ENCODE peak calls at places on chromosomes 13 and 19, in seven cellular contexts. V is PC-3, G is H9, A is mammary epithelial cell, U is fibroblast of the aortic adventitia, H is tibial nerve, E is mesothelial cell of epicardium. W is an unnamed sample.

GRCh38 chr13:82606008-82606407 is 1276.3 kb downstream of the SLITRK1 start:
- DNase-seq in V (no peak), G (no peak), A (no peak), U (no peak), H (no peak), E (no peak), W (no peak)

GRCh38 chr19:5339950-5340636 is 519 bp downstream of the PTPRS start:
- DNase-seq in V (peak), G (no peak), A (no peak), U (no peak), H (no peak), E (peak), W (no peak)

GRCh38 chr13:34408635-34409034 is 533.4 kb upstream of the NBEA start:
- DNase-seq in V (no peak), G (no peak), A (no peak), U (no peak), H (no peak), E (no peak), W (no peak)

GRCh38 chr13:30158774-30159445 is 148.4 kb downstream of the KATNAL1 start:
- DNase-seq in V (peak), G (no peak), A (no peak), U (peak), H (peak), E (no peak), W (no peak)

GRCh38 chr13:50494110-50494509 is 349.4 kb downstream of the DLEU7 start:
- DNase-seq in V (no peak), G (no peak), A (no peak), U (no peak), H (no peak), E (no peak), W (no peak)

GRCh38 chr19:45172173-45172572 is 5.9 kb downstream of the TRAPPC6A start:
- DNase-seq in V (no peak), G (no peak), A (no peak), U (no peak), H (no peak), E (no peak), W (no peak)

GRCh38 chr19:37470216-37470615 is 1.1 kb downstream of the ZNF570 start:
- DNase-seq in V (no peak), G (no peak), A (no peak), U (no peak), H (no peak), E (no peak), W (no peak)

GRCh38 chr13:33751151-33751550 is 66.8 kb upstream of the RFC3 start:
- DNase-seq in V (no peak), G (no peak), A (peak), U (peak), H (no peak), E (no peak), W (no peak)

GRCh38 chr19:12797141-12797587 is 4.4 kb downstream of the PRDX2 start:
- DNase-seq in V (no peak), G (no peak), A (no peak), U (no peak), H (no peak), E (no peak), W (no peak)

GRCh38 chr13:25371158-25371557 is 616 bp upstream of the ATP8A2 start:
- DNase-seq in V (no peak), G (no peak), A (no peak), U (no peak), H (no peak), E (no peak), W (no peak)

GRCh38 chr19:11387154-11388034 is 3.3 kb upstream of the EPOR start:
- DNase-seq in V (no peak), G (no peak), A (no peak), U (no peak), H (no peak), E (no peak), W (no peak)

GRCh38 chr19:50238043-50238442 is 34.6 kb downstream of the MYH14 start:
- DNase-seq in V (no peak), G (no peak), A (no peak), U (no peak), H (no peak), E (no peak), W (no peak)

GRCh38 chr13:73090116-73090811 is 31.5 kb downstream of the KLF5 start:
- DNase-seq in V (peak), G (peak), A (peak), U (peak), H (no peak), E (no peak), W (no peak)

GRCh38 chr13:113034451-113035208 is 65.6 kb downstream of the MCF2L start:
- DNase-seq in V (peak), G (peak), A (peak), U (peak), H (no peak), E (peak), W (no peak)

GRCh38 chr13:42354246-42355117 is 82.5 kb downstream of the AKAP11 start:
- DNase-seq in V (peak), G (no peak), A (peak), U (peak), H (no peak), E (no peak), W (no peak)

GRCh38 chr13:50801087-50801931 is 42.2 kb downstream of the DLEU7 start:
- DNase-seq in V (peak), G (peak), A (peak), U (peak), H (no peak), E (peak), W (no peak)

GRCh38 chr13:34926513-34926912 is 15.6 kb upstream of the NBEA start:
- DNase-seq in V (peak), G (no peak), A (peak), U (peak), H (no peak), E (no peak), W (no peak)

GRCh38 chr13:114154476-114154875 is 22.1 kb upstream of the RASA3 start:
- DNase-seq in V (no peak), G (no peak), A (no peak), U (no peak), H (no peak), E (no peak), W (no peak)

GRCh38 chr19:58326501-58326913 is 287 bp upstream of the ZSCAN22 start:
- DNase-seq in V (no peak), G (no peak), A (no peak), U (no peak), H (no peak), E (no peak), W (no peak)

GRCh38 chr19:19657397-19657783 is 6.1 kb downstream of the ATP13A1 start:
- DNase-seq in V (no peak), G (no peak), A (no peak), U (no peak), H (no peak), E (no peak), W (no peak)

GRCh38 chr13:66887088-66887487 is 343.0 kb downstream of the PCDH9 start:
- DNase-seq in V (no peak), G (no peak), A (no peak), U (peak), H (no peak), E (no peak), W (no peak)

GRCh38 chr19:5719274-5719960 is 529 bp downstream of the LONP1 start:
- DNase-seq in V (no peak), G (no peak), A (peak), U (peak), H (no peak), E (no peak), W (no peak)

GRCh38 chr13:111861766-111862366 is 205.1 kb upstream of the SOX1 start:
- DNase-seq in V (no peak), G (no peak), A (no peak), U (no peak), H (no peak), E (no peak), W (no peak)

GRCh38 chr19:33758541-33759013 is 38.1 kb upstream of the KCTD15 start:
- DNase-seq in V (no peak), G (no peak), A (peak), U (no peak), H (no peak), E (no peak), W (no peak)

GRCh38 chr13:38394777-38395504 is 45.3 kb downstream of the UFM1 start:
- DNase-seq in V (peak), G (no peak), A (peak), U (no peak), H (no peak), E (no peak), W (no peak)
- TF ChIP-seq CTCF in V (no peak), G (no peak), A (no peak), U (no peak), H (no peak), E (no peak), W (no peak)

GRCh38 chr19:55504981-55505380 is 16.7 kb downstream of the SSC5D start:
- DNase-seq in V (no peak), G (no peak), A (no peak), U (no peak), H (no peak), E (no peak), W (no peak)
- TF ChIP-seq CTCF in V (no peak), G (no peak), A (no peak), U (no peak), H (no peak), E (no peak), W (no peak)

DNA sequence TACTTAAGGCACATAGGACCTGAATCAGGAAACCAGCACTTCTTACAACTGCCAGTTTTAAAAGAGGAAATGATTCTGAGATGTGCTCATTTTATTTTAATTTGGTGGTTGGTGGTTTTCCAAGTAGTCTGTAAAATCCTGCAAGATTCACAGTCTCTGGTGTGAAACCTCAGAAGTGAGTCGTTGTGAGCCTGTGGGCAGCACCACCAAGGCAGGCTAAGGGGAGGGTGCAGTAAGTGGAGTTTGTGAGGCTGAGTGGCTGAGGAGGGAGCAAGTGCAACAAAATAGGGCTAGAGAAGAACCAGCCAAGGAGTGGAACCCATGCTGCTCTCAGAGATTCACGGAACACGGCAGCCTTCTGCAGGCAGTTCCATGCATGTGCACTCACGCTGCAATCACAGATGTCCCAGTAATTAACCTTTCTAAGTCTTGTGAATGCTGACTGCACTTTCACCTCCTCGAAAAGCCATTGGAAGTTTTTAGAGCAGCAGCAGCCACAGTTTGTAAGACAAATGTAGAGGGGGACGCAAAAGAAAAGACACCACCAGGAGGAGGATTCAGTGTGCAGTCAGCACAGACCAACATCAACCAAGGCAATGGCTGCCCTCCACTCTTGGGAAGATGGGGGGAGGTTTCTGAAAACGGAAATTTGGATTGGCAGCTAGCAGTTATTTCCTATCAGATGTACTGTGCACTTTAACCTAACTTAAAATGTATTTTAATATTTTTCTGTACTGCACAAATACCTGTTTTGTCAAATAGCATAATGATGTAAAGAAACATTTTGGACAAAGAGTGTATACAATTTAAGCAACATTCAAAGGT is 44.9 kb downstream of the ESD start:
- DNase-seq in V (no peak), G (no peak), A (no peak), U (peak), H (no peak), E (no peak), W (no peak)
- TF ChIP-seq CTCF in V (no peak), G (no peak), A (no peak), U (peak), H (peak), E (no peak), W (no peak)

GRCh38 chr13:97849305-97849704 is 104.2 kb upstream of the IPO5 start:
- DNase-seq in V (peak), G (no peak), A (peak), U (peak), H (no peak), E (no peak), W (no peak)
- TF ChIP-seq CTCF in V (peak), G (peak), A (peak), U (peak), H (no peak), E (no peak), W (peak)

DNA sequence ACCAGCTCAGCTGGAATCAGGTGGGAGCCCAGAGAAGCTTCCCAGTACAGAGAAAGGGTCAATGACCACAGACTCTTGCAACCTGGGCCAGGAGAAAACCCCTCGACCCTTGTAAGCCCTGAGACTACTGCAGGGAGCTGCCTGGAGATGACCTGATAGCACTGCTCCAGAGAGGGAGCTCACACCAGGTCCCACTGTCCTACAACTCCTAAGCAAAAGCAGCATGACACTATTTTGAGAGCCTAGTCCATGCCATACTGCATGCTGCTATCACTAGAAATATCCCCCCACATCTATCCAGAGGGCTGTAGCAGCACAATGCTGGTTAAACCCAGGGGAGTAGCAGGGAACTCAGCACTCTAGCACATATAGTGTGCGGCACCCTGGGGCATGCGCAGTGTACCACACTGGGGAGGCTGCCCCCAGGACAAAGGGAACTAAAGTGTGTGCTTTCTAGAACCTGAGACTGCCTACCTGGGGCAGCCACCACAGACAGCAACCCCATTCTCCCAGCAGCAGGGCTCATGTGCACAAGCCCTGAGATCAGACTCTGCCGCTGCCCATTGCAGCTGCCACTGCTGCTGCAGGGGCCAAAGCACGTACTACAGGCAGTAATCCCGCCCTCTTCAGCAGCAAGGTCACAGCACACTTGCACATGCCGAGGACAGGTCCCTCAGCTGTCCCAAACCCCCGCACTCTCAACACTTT is 27.1 kb upstream of the N4BP2L1 start:
- DNase-seq in V (no peak), G (no peak), A (no peak), U (no peak), H (no peak), E (no peak), W (no peak)
- TF ChIP-seq CTCF in V (no peak), G (no peak), A (no peak), U (no peak), H (no peak), E (no peak), W (no peak)

GRCh38 chr13:108220042-108220441 is 1.9 kb downstream of the ABHD13 start:
- DNase-seq in V (peak), G (no peak), A (peak), U (no peak), H (no peak), E (no peak), W (no peak)
- TF ChIP-seq CTCF in V (peak), G (no peak), A (peak), U (no peak), H (no peak), E (no peak), W (no peak)

GRCh38 chr13:104204177-104204576 is 1138.0 kb upstream of the SLC10A2 start:
- DNase-seq in V (no peak), G (no peak), A (no peak), U (no peak), H (no peak), E (no peak), W (no peak)
- TF ChIP-seq CTCF in V (peak), G (peak), A (no peak), U (no peak), H (no peak), E (peak), W (no peak)